ENCODE peak calls at places on chromosomes 4 and X, in six cellular contexts. Z, F, G, L, W and R are unnamed samples.

GRCh38 chr4:26217961-26218676 is 102.7 kb upstream of the RBPJ start:
- DNase-seq in W (peak), G (no peak), Z (no peak), F (no peak), L (no peak), R (no peak)

GRCh38 chr4:39279416-39279815 is 86.7 kb downstream of the RFC1 start:
- DNase-seq in Z (no peak), W (no peak), F (no peak), G (no peak), L (no peak), R (no peak)

GRCh38 chr4:131347816-131348215 is 1801.3 kb upstream of the PCDH10 start:
- DNase-seq in L (no peak), W (no peak), G (no peak), Z (no peak), F (no peak), R (no peak)

GRCh38 chr4:103934178-103934789 is 214.5 kb upstream of the TACR3 start:
- DNase-seq in F (no peak), Z (peak), W (peak), G (no peak), L (no peak), R (peak)

GRCh38 chrX:73916931-73917657 is 354.1 kb downstream of the CHIC1 start:
- DNase-seq in L (no peak), Z (no peak), W (peak), G (peak), F (no peak), R (no peak)

GRCh38 chrX:43958529-43958928 is 14.7 kb downstream of the NDP start:
- DNase-seq in W (peak), L (peak), G (no peak), Z (peak), F (peak), R (peak)

GRCh38 chr4:13918110-13918509 is 290.6 kb upstream of the BOD1L1 start:
- DNase-seq in L (peak), Z (no peak), G (peak), F (no peak), W (peak), R (no peak)

GRCh38 chr4:81605278-81605677 is 133.6 kb upstream of the RASGEF1B start:
- DNase-seq in G (no peak), F (no peak), Z (no peak), W (no peak), L (no peak), R (no peak)

GRCh38 chr4:8278421-8279287 is 9.1 kb downstream of the HTRA3 start:
- DNase-seq in Z (no peak), W (peak), L (no peak), F (no peak), G (no peak), R (no peak)

GRCh38 chr4:151668687-151669402 is 92.0 kb downstream of the GATB start:
- DNase-seq in W (no peak), G (peak), Z (no peak), L (no peak), F (no peak), R (no peak)

GRCh38 chr4:25160714-25161598 is 707 bp upstream of the SEPSECS start:
- DNase-seq in W (no peak), G (no peak), Z (no peak), F (no peak), L (no peak), R (no peak)

GRCh38 chr4:25032126-25032525 is 1.4 kb upstream of the LGI2 start:
- DNase-seq in Z (no peak), W (peak), L (no peak), G (no peak), F (no peak), R (no peak)

GRCh38 chr4:1154523-1155182 is 17.7 kb downstream of the SPON2 start:
- DNase-seq in F (no peak), Z (no peak), L (no peak), G (no peak), W (peak), R (no peak)

GRCh38 chrX:22577181-22577580 is 304.5 kb downstream of the CBLL2 start:
- DNase-seq in Z (no peak), G (peak), L (no peak), F (no peak), W (peak), R (no peak)

GRCh38 chr4:3468154-3468553 is 5.0 kb downstream of the DOK7 start:
- DNase-seq in G (no peak), W (no peak), L (no peak), F (no peak), Z (no peak), R (no peak)

GRCh38 chrX:30865020-30865419 is 24.0 kb downstream of the TAB3 start:
- DNase-seq in W (no peak), L (no peak), Z (no peak), G (no peak), F (no peak), R (no peak)

GRCh38 chrX:71657267-71657666 is 10.1 kb upstream of the LOC101059915 start:
- DNase-seq in L (no peak), G (no peak), Z (no peak), F (no peak), W (no peak), R (no peak)

GRCh38 chr4:173074501-173074946 is 94.1 kb upstream of the GALNT7 start:
- DNase-seq in W (peak), G (peak), F (no peak), Z (no peak), L (no peak), R (peak)

GRCh38 chr4:128782076-128782715 is 27.3 kb upstream of the JADE1 start:
- DNase-seq in L (peak), Z (no peak), G (no peak), F (peak), W (peak), R (no peak)

GRCh38 chrX:36908801-36909403 is 99.3 kb upstream of the FAM47C start:
- DNase-seq in Z (no peak), F (no peak), L (no peak), W (peak), G (no peak), R (no peak)

GRCh38 chrX:357035-357692 is 29.5 kb downstream of the PPP2R3B start:
- DNase-seq in G (no peak), W (no peak), Z (no peak), F (no peak), L (no peak), R (no peak)

GRCh38 chr4:108247511-108248088 is 78.9 kb upstream of the LEF1 start:
- DNase-seq in W (no peak), F (no peak), L (no peak), Z (no peak), G (no peak), R (peak)

GRCh38 chr4:6912412-6912811 is 2.8 kb downstream of the TBC1D14 start:
- DNase-seq in L (no peak), W (no peak), F (no peak), Z (no peak), G (no peak), R (no peak)

GRCh38 chrX:67893931-67894330 is 350.1 kb downstream of the AR start:
- DNase-seq in W (no peak), F (no peak), Z (no peak), L (no peak), G (no peak), R (no peak)

GRCh38 chr4:61468091-61468720 is 268.1 kb downstream of the ADGRL3 start:
- DNase-seq in F (no peak), L (no peak), Z (no peak), W (no peak), G (peak), R (no peak)

GRCh38 chrX:109040057-109040456 is 303.7 kb upstream of the IRS4 start:
- DNase-seq in G (no peak), L (no peak), W (no peak), Z (no peak), F (no peak), R (no peak)

GRCh38 chr4:133148690-133149363 is at the start of gene PCDH10:
- DNase-seq in F (no peak), Z (peak), G (peak), L (peak), W (peak), R (peak)

GRCh38 chr4:75671802-75672421 is 1.3 kb downstream of the G3BP2 start:
- DNase-seq in Z (no peak), F (no peak), G (no peak), W (no peak), L (no peak), R (no peak)

GRCh38 chrX:17206584-17206983 is 168.4 kb upstream of the NHS start:
- DNase-seq in W (no peak), L (no peak), G (no peak), Z (no peak), F (no peak), R (no peak)